ENCODE peak calls at places on chromosomes 12 and 14, in eight cellular contexts. O is iris pigment epithelial cell; E is NCI-H1417; W is left ventricle myocardium inferior; T is posterior cingulate gyrus; G is activated naive CD8-positive, alpha-beta T cell treated with anti-CD3 and anti-CD28 coated beads, Interleukin-2, amount 10 ng/mL, durations not matched to agents 7 days and 5 days; X is kidney tubule cell; A is NCI-H2081. S is an unnamed sample.

GRCh38 chr12:99026332-99027116 is 381.4 kb downstream of the APAF1 start:
- DNase-seq in T (no peak), A (no peak), W (no peak), O (no peak), E (no peak), X (no peak), G (no peak), S (no peak)

GRCh38 chr14:75132374-75133086 is 5.7 kb upstream of the NEK9 start:
- DNase-seq in A (peak; percentile 56), T (no peak), W (no peak), G (no peak), E (peak; percentile 81), X (peak; percentile 78), O (peak; percentile 67), S (peak; percentile 58)

GRCh38 chr12:109722022-109722752 is 8.6 kb downstream of the FAM222A start:
- DNase-seq in O (no peak), W (no peak), G (no peak), T (no peak), E (no peak), X (no peak), A (no peak), S (no peak)

GRCh38 chr12:109010259-109010658 is 10.6 kb downstream of the SVOP start:
- DNase-seq in G (no peak), A (no peak), W (no peak), E (no peak), T (no peak), O (no peak), X (no peak), S (no peak)

GRCh38 chr14:91140672-91141071 is 26.8 kb downstream of the DGLUCY start:
- DNase-seq in W (no peak), A (peak; percentile 42), G (no peak), X (peak; percentile 47), E (peak; percentile 19), T (peak; percentile 44), O (peak; percentile 27), S (no peak)

GRCh38 chr12:77685112-77685511 is 145.6 kb upstream of the NAV3 start:
- DNase-seq in T (peak; percentile 43), X (peak; percentile 68), O (peak; percentile 81), E (peak; percentile 88), G (no peak), A (peak; percentile 90), W (no peak), S (peak; percentile 44)

GRCh38 chr14:99264691-99265090 is 7.3 kb downstream of the BCL11B start:
- DNase-seq in E (no peak), G (peak; percentile 45), T (no peak), A (no peak), W (no peak), O (no peak), X (no peak), S (no peak)

GRCh38 chr14:68937790-68938514 is 41.1 kb downstream of the ACTN1 start:
- DNase-seq in O (no peak), A (no peak), X (peak; percentile 51), G (peak; percentile 51), E (no peak), W (peak; percentile 58), T (no peak), S (no peak)

GRCh38 chr12:42483534-42483857 is 106.0 kb downstream of the PRICKLE1 start:
- DNase-seq in O (no peak), A (no peak), X (peak; percentile 55), T (no peak), G (peak; percentile 41), W (peak; percentile 42), E (no peak), S (no peak)